ENCODE peak calls at places on chromosomes 1 and 21, in nine cellular contexts. One of them, this sample, is unnamed. For H3K27me3, the result is how much of the 10 kb centered on the place peaks cover.

GRCh38 chr1:3821004-3821933 is 25.0 kb upstream of the LRRC47 start:
- DNase-seq in ovary: no peak
- DNase-seq in GM12878: no peak
- DNase-seq in transverse colon: no peak
- DNase-seq in stomach: no peak
- DNase-seq in H1: no peak
- DNase-seq in HepG2: no peak
- DNase-seq in sigmoid colon: peak
- DNase-seq in tibial nerve: no peak
- DNase-seq in this sample: no peak

GRCh38 chr1:66444438-66445265 is 89.3 kb upstream of the SGIP1 start:
- DNase-seq in ovary: no peak
- DNase-seq in stomach: no peak
- DNase-seq in sigmoid colon: no peak
- DNase-seq in H1: no peak
- DNase-seq in tibial nerve: no peak
- DNase-seq in transverse colon: no peak
- DNase-seq in HepG2: no peak
- DNase-seq in GM12878: no peak
- DNase-seq in this sample: no peak

GRCh38 chr21:46110499-46111192 is 12.7 kb downstream of the COL6A2 start:
- DNase-seq in tibial nerve: peak
- DNase-seq in H1: no peak
- DNase-seq in stomach: peak
- DNase-seq in transverse colon: peak
- DNase-seq in GM12878: no peak
- DNase-seq in ovary: peak
- DNase-seq in sigmoid colon: peak
- DNase-seq in HepG2: no peak
- DNase-seq in this sample: peak

GRCh38 chr1:33346921-33347649 is 26.2 kb upstream of the A3GALT2 start:
- DNase-seq in ovary: peak
- DNase-seq in GM12878: no peak
- DNase-seq in tibial nerve: no peak
- DNase-seq in transverse colon: peak
- DNase-seq in HepG2: peak
- DNase-seq in sigmoid colon: peak
- DNase-seq in stomach: peak
- DNase-seq in H1: no peak
- DNase-seq in this sample: no peak

GRCh38 chr1:67869233-67869632 is 36.0 kb upstream of the GNG12 start:
- DNase-seq in H1: no peak
- DNase-seq in ovary: no peak
- DNase-seq in GM12878: no peak
- DNase-seq in stomach: no peak
- DNase-seq in tibial nerve: no peak
- DNase-seq in transverse colon: no peak
- DNase-seq in HepG2: no peak
- DNase-seq in sigmoid colon: no peak
- DNase-seq in this sample: no peak

GRCh38 chr1:26862781-26863676 is at the start of gene SFN:
- DNase-seq in sigmoid colon: no peak
- DNase-seq in ovary: no peak
- DNase-seq in HepG2: peak
- DNase-seq in transverse colon: peak
- DNase-seq in H1: peak
- DNase-seq in stomach: peak
- DNase-seq in tibial nerve: no peak
- DNase-seq in GM12878: no peak
- DNase-seq in this sample: no peak

GRCh38 chr1:154663656-154664055 is 55.7 kb upstream of the ADAR start:
- DNase-seq in tibial nerve: no peak
- DNase-seq in stomach: no peak
- DNase-seq in ovary: no peak
- DNase-seq in H1: no peak
- DNase-seq in sigmoid colon: no peak
- DNase-seq in transverse colon: no peak
- DNase-seq in HepG2: no peak
- DNase-seq in GM12878: no peak
- DNase-seq in this sample: no peak

GRCh38 chr1:27391511-27392095 is 819 bp upstream of the GPR3 start:
- DNase-seq in H1: no peak
- DNase-seq in ovary: peak
- DNase-seq in stomach: peak
- DNase-seq in tibial nerve: peak
- DNase-seq in GM12878: no peak
- DNase-seq in HepG2: peak
- DNase-seq in sigmoid colon: peak
- DNase-seq in transverse colon: peak
- DNase-seq in this sample: no peak

GRCh38 chr21:42652527-42653491 is 612 bp upstream of the PDE9A start:
- DNase-seq in GM12878: no peak
- DNase-seq in stomach: peak
- DNase-seq in HepG2: peak
- DNase-seq in sigmoid colon: peak
- DNase-seq in H1: no peak
- DNase-seq in ovary: peak
- DNase-seq in tibial nerve: peak
- DNase-seq in transverse colon: peak
- DNase-seq in this sample: no peak

GRCh38 chr1:244839656-244840055 is 4.2 kb downstream of the COX20 start:
- DNase-seq in tibial nerve: no peak
- DNase-seq in ovary: no peak
- DNase-seq in H1: no peak
- DNase-seq in stomach: no peak
- DNase-seq in HepG2: no peak
- DNase-seq in transverse colon: no peak
- DNase-seq in GM12878: no peak
- DNase-seq in sigmoid colon: no peak
- DNase-seq in this sample: no peak

GRCh38 chr1:154809436-154810413 is 60.4 kb downstream of the KCNN3 start:
- DNase-seq in tibial nerve: no peak
- DNase-seq in ovary: no peak
- DNase-seq in stomach: no peak
- DNase-seq in transverse colon: no peak
- DNase-seq in HepG2: no peak
- DNase-seq in H1: no peak
- DNase-seq in GM12878: no peak
- DNase-seq in sigmoid colon: no peak
- DNase-seq in this sample: no peak

DNA sequence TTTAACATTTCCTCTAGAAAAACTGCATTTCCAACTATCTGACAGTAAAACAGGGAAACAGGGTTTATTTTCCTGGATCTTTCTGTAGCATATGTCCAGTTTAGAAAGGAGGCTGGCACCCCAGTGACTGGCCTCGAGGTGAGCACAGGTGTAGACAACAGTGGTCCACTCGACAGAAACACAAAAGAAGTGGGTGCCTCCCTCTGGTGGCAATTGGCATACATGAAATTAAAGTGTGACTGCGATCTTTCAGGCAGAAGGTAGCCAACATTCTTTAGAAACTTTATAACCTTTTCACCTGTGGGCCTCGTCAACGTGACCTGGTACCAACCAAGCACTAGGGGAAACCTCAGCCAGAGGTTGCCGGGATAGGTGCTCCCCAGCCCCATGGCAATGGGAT is 44.0 kb downstream of the PCP4 start:
- DNase-seq in GM12878: no peak
- DNase-seq in HepG2: no peak
- DNase-seq in sigmoid colon: no peak
- DNase-seq in tibial nerve: no peak
- DNase-seq in H1: no peak
- DNase-seq in stomach: no peak
- DNase-seq in ovary: no peak
- DNase-seq in transverse colon: no peak
- DNase-seq in this sample: no peak
- TF ChIP-seq CTCF in GM12878: no peak
- TF ChIP-seq CTCF in HepG2: no peak
- TF ChIP-seq CTCF in sigmoid colon: no peak
- TF ChIP-seq CTCF in tibial nerve: no peak
- TF ChIP-seq CTCF in H1: peak
- TF ChIP-seq CTCF in stomach: peak
- TF ChIP-seq CTCF in ovary: no peak
- TF ChIP-seq CTCF in transverse colon: no peak
- TF ChIP-seq CTCF in this sample: no peak

GRCh38 chr1:205533729-205534443 is 29.4 kb downstream of the CDK18 start:
- DNase-seq in tibial nerve: no peak
- DNase-seq in H1: no peak
- DNase-seq in GM12878: no peak
- DNase-seq in transverse colon: no peak
- DNase-seq in stomach: no peak
- DNase-seq in ovary: peak
- DNase-seq in sigmoid colon: peak
- DNase-seq in HepG2: no peak
- DNase-seq in this sample: no peak

GRCh38 chr1:205532996-205533728 is 28.7 kb downstream of the CDK18 start:
- DNase-seq in HepG2: no peak
- DNase-seq in transverse colon: no peak
- DNase-seq in tibial nerve: no peak
- DNase-seq in stomach: no peak
- DNase-seq in H1: no peak
- DNase-seq in GM12878: no peak
- DNase-seq in sigmoid colon: peak
- DNase-seq in ovary: no peak
- DNase-seq in this sample: no peak

GRCh38 chr1:205535096-205535495 is 30.6 kb downstream of the CDK18 start:
- DNase-seq in tibial nerve: no peak
- DNase-seq in transverse colon: peak
- DNase-seq in HepG2: no peak
- DNase-seq in sigmoid colon: no peak
- DNase-seq in stomach: no peak
- DNase-seq in ovary: no peak
- DNase-seq in GM12878: no peak
- DNase-seq in H1: no peak
- DNase-seq in this sample: no peak

GRCh38 chr1:205535866-205536758 is 31.6 kb downstream of the CDK18 start:
- DNase-seq in sigmoid colon: peak
- DNase-seq in stomach: peak
- DNase-seq in transverse colon: peak
- DNase-seq in tibial nerve: no peak
- DNase-seq in H1: no peak
- DNase-seq in HepG2: no peak
- DNase-seq in ovary: peak
- DNase-seq in GM12878: no peak
- DNase-seq in this sample: no peak

GRCh38 chr1:205534444-205534985 is 30.0 kb downstream of the CDK18 start:
- DNase-seq in stomach: no peak
- DNase-seq in transverse colon: no peak
- DNase-seq in tibial nerve: no peak
- DNase-seq in H1: no peak
- DNase-seq in GM12878: no peak
- DNase-seq in HepG2: no peak
- DNase-seq in sigmoid colon: no peak
- DNase-seq in ovary: peak
- DNase-seq in this sample: no peak
- H3K27me3 ChIP-seq in stomach: under half
- H3K27me3 ChIP-seq in transverse colon: under half
- H3K27me3 ChIP-seq in tibial nerve: under half
- H3K27me3 ChIP-seq in H1: under half
- H3K27me3 ChIP-seq in GM12878: under half
- H3K27me3 ChIP-seq in HepG2: under half
- H3K27me3 ChIP-seq in sigmoid colon: under half
- H3K27me3 ChIP-seq in ovary: under half
- H3K27me3 ChIP-seq in this sample: under half

GRCh38 chr1:55586771-55587170 is 371.6 kb upstream of the USP24 start:
- DNase-seq in transverse colon: no peak
- DNase-seq in stomach: no peak
- DNase-seq in ovary: no peak
- DNase-seq in sigmoid colon: no peak
- DNase-seq in H1: no peak
- DNase-seq in tibial nerve: no peak
- DNase-seq in HepG2: no peak
- DNase-seq in GM12878: no peak
- DNase-seq in this sample: peak

GRCh38 chr1:55593299-55593698 is 378.1 kb upstream of the USP24 start:
- DNase-seq in tibial nerve: no peak
- DNase-seq in stomach: no peak
- DNase-seq in transverse colon: no peak
- DNase-seq in sigmoid colon: no peak
- DNase-seq in H1: no peak
- DNase-seq in HepG2: no peak
- DNase-seq in ovary: no peak
- DNase-seq in GM12878: no peak
- DNase-seq in this sample: peak

GRCh38 chr1:55592122-55592521 is 377.0 kb upstream of the USP24 start:
- DNase-seq in HepG2: no peak
- DNase-seq in H1: no peak
- DNase-seq in GM12878: no peak
- DNase-seq in tibial nerve: no peak
- DNase-seq in ovary: no peak
- DNase-seq in stomach: no peak
- DNase-seq in transverse colon: no peak
- DNase-seq in sigmoid colon: no peak
- DNase-seq in this sample: peak

GRCh38 chr1:55588300-55588699 is 373.1 kb upstream of the USP24 start:
- DNase-seq in sigmoid colon: no peak
- DNase-seq in ovary: no peak
- DNase-seq in HepG2: no peak
- DNase-seq in transverse colon: no peak
- DNase-seq in tibial nerve: peak
- DNase-seq in GM12878: no peak
- DNase-seq in stomach: no peak
- DNase-seq in H1: no peak
- DNase-seq in this sample: peak

DNA sequence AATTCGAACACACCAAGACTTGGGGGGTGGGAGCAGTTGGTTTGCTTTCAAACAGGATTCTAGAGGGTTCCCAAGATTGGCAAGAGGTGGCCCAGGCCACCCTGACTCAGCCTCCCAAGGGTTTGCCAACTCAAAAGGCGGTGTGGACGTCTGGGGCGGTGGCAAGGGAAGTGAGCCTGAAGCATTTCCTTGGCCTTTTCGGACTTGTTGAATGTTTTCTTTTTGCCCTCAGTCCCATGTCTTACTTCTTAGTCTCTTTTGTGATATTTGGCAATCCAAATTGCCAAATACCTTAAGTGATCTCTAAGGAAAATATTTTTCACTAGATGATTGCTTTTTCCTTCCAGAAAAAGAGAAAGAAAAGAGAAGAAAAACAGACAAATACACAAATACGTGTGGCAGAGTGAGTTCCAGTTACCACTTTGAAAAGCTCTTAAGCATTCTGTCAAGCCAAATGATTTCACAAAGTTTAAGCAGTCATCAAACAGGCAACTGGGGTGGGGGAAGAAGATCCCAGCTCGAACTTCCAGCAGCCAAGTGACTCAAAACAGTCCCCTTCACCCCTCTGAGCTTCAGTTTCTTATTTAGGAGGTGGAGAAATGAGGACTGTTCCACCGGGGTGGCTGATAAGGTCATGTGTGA is 374.6 kb upstream of the USP24 start:
- DNase-seq in tibial nerve: peak
- DNase-seq in sigmoid colon: no peak
- DNase-seq in transverse colon: no peak
- DNase-seq in GM12878: no peak
- DNase-seq in stomach: no peak
- DNase-seq in H1: no peak
- DNase-seq in HepG2: no peak
- DNase-seq in ovary: no peak
- DNase-seq in this sample: peak
- TF ChIP-seq EP300 in tibial nerve: no peak
- TF ChIP-seq EP300 in sigmoid colon: no peak
- TF ChIP-seq EP300 in transverse colon: no peak
- TF ChIP-seq EP300 in GM12878: no peak
- TF ChIP-seq EP300 in stomach: no peak
- TF ChIP-seq EP300 in H1: no peak
- TF ChIP-seq EP300 in HepG2: no peak
- TF ChIP-seq EP300 in ovary: no peak
- TF ChIP-seq EP300 in this sample: no peak

GRCh38 chr1:200302192-200302892 is 107.5 kb downstream of the ZNF281 start:
- DNase-seq in tibial nerve: no peak
- DNase-seq in H1: no peak
- DNase-seq in ovary: no peak
- DNase-seq in sigmoid colon: no peak
- DNase-seq in stomach: peak
- DNase-seq in GM12878: no peak
- DNase-seq in transverse colon: peak
- DNase-seq in HepG2: no peak
- DNase-seq in this sample: no peak
- TF ChIP-seq CTCF in tibial nerve: no peak
- TF ChIP-seq CTCF in H1: no peak
- TF ChIP-seq CTCF in ovary: no peak
- TF ChIP-seq CTCF in sigmoid colon: no peak
- TF ChIP-seq CTCF in stomach: no peak
- TF ChIP-seq CTCF in GM12878: no peak
- TF ChIP-seq CTCF in transverse colon: no peak
- TF ChIP-seq CTCF in HepG2: peak
- TF ChIP-seq CTCF in this sample: no peak